ENCODE peak calls at places on chromosomes 16 and 17, in six cellular contexts. V, W, Z, X, U and E are unnamed samples. For H3K4me1, the result is how much of the 10 kb centered on the place peaks cover.

GRCh38 chr17:4945176-4945943 is 3.0 kb downstream of the PFN1 start:
- DNase-seq in X (no peak), Z (peak), W (peak), U (peak), V (peak), E (peak)

GRCh38 chr17:43976956-43977837 is 23.5 kb upstream of the PYY start:
- DNase-seq in X (no peak), Z (no peak), V (no peak), W (no peak), U (no peak), E (no peak)

GRCh38 chr17:6170349-6170748 is 100.2 kb downstream of the WSCD1 start:
- DNase-seq in V (no peak), U (no peak), W (no peak), Z (no peak), X (no peak), E (no peak)

GRCh38 chr17:62781826-62782225 is 26.3 kb downstream of the MARCHF10 start:
- DNase-seq in Z (no peak), U (peak), V (peak), X (no peak), W (no peak), E (no peak)

GRCh38 chr17:76018340-76018680 is 8.8 kb downstream of the EVPL start:
- DNase-seq in W (no peak), U (no peak), V (no peak), Z (no peak), X (no peak), E (no peak)

GRCh38 chr17:6178959-6179358 is 108.8 kb downstream of the WSCD1 start:
- DNase-seq in V (no peak), Z (no peak), W (no peak), X (no peak), U (peak), E (no peak)

GRCh38 chr17:38706625-38707298 is 1.7 kb downstream of the MLLT6 start:
- DNase-seq in W (no peak), U (no peak), X (peak), V (peak), Z (no peak), E (peak)

GRCh38 chr16:50858877-50859627 is 117.2 kb downstream of the CYLD start:
- DNase-seq in Z (no peak), U (no peak), X (no peak), V (no peak), W (no peak), E (no peak)

GRCh38 chr17:63458478-63458877 is 12.4 kb upstream of the CYB561 start:
- DNase-seq in W (no peak), Z (no peak), X (peak), U (no peak), V (no peak), E (no peak)

GRCh38 chr17:72092710-72093322 is 28.0 kb upstream of the SOX9 start:
- DNase-seq in W (no peak), U (no peak), V (no peak), X (no peak), Z (peak), E (no peak)

GRCh38 chr17:4444782-4445473 is 11.2 kb downstream of the SPNS3 start:
- DNase-seq in X (no peak), W (no peak), U (peak), Z (peak), V (no peak), E (no peak)

GRCh38 chr17:72996791-72997190 is 95.7 kb downstream of the SLC39A11 start:
- DNase-seq in Z (no peak), V (no peak), X (no peak), W (no peak), U (no peak), E (no peak)

GRCh38 chr16:57867000-57867561 is 64.8 kb upstream of the KIFC3 start:
- DNase-seq in V (no peak), U (no peak), X (no peak), W (no peak), Z (no peak), E (no peak)

GRCh38 chr16:78551487-78552085 is 452.1 kb downstream of the WWOX start:
- DNase-seq in X (peak), Z (no peak), U (no peak), W (no peak), V (no peak), E (no peak)

GRCh38 chr17:74552037-74552436 is 6.1 kb upstream of the CD300C start:
- DNase-seq in Z (no peak), W (no peak), U (no peak), X (no peak), V (no peak), E (no peak)

GRCh38 chr16:13883881-13884280 is 36.1 kb upstream of the ERCC4 start:
- DNase-seq in X (no peak), V (no peak), W (no peak), U (no peak), Z (no peak), E (no peak)

GRCh38 chr17:39739885-39740356 is 2.2 kb downstream of the GRB7 start:
- DNase-seq in U (no peak), V (no peak), W (no peak), Z (no peak), X (peak), E (no peak)

GRCh38 chr16:74226361-74226979 is 70.1 kb upstream of the PSMD7 start:
- DNase-seq in Z (no peak), W (no peak), U (peak), V (peak), X (peak), E (no peak)

GRCh38 chr16:87291944-87292343 is 25.2 kb downstream of the C16orf95 start:
- DNase-seq in Z (no peak), V (no peak), W (no peak), X (no peak), U (no peak), E (no peak)

GRCh38 chr16:76195648-76196047 is 81.6 kb upstream of the CNTNAP4 start:
- DNase-seq in V (no peak), Z (no peak), X (no peak), U (no peak), W (no peak), E (no peak)

GRCh38 chr16:67865318-67865717 is 7.5 kb upstream of the EDC4 start:
- DNase-seq in Z (no peak), X (peak), W (no peak), U (peak), V (peak), E (no peak)

GRCh38 chr16:4345439-4346204 is 5.5 kb downstream of the PAM16 start:
- DNase-seq in V (peak), W (no peak), Z (peak), U (no peak), X (no peak), E (no peak)

GRCh38 chr16:67481561-67482259 is 753 bp upstream of the ATP6V0D1 start:
- DNase-seq in Z (peak), U (peak), W (peak), X (no peak), V (no peak), E (peak)

GRCh38 chr17:2924211-2924610 is 128.0 kb downstream of the RAP1GAP2 start:
- DNase-seq in U (peak), X (peak), W (no peak), Z (no peak), V (no peak), E (no peak)

GRCh38 chr17:42112552-42113176 is at the start of gene DHX58:
- DNase-seq in W (peak), X (no peak), Z (peak), V (peak), U (peak), E (peak)

GRCh38 chr17:49582789-49583188 is 7.1 kb downstream of the NXPH3 start:
- DNase-seq in X (no peak), U (no peak), W (no peak), Z (no peak), V (no peak), E (no peak)

GRCh38 chr16:84121007-84121406 is 4.3 kb upstream of the MBTPS1 start:
- DNase-seq in X (no peak), W (no peak), Z (no peak), V (no peak), U (no peak), E (no peak)

GRCh38 chr17:57542518-57542917 is 202.6 kb downstream of the CCDC182 start:
- DNase-seq in X (no peak), Z (no peak), V (no peak), W (no peak), U (no peak), E (no peak)

GRCh38 chr17:77322534-77323412 is 182.0 kb downstream of the SEC14L1 start:
- DNase-seq in Z (peak), V (peak), W (peak), X (peak), U (peak), E (no peak)

GRCh38 chr16:74731853-74732477 is 31.3 kb upstream of the MLKL start:
- DNase-seq in U (no peak), V (no peak), Z (no peak), W (no peak), X (no peak), E (no peak)

GRCh38 chr16:14062261-14062660 is 8.9 kb upstream of the MRTFB start:
- DNase-seq in Z (no peak), V (no peak), X (no peak), W (no peak), U (no peak), E (no peak)

GRCh38 chr17:79799538-79800324 is 2.9 kb upstream of the CBX8 start:
- DNase-seq in X (peak), U (no peak), V (no peak), W (no peak), Z (no peak), E (no peak)

GRCh38 chr17:79797492-79798295 is 817 bp upstream of the CBX8 start:
- DNase-seq in X (peak), U (no peak), Z (no peak), V (no peak), W (peak), E (no peak)

GRCh38 chr17:79799174-79799537 is 2.3 kb upstream of the CBX8 start:
- DNase-seq in X (peak), W (no peak), U (no peak), V (no peak), Z (no peak), E (no peak)

GRCh38 chr17:79796570-79797491 is at the start of gene CBX8:
- DNase-seq in W (peak), Z (peak), X (peak), U (peak), V (peak), E (peak)

GRCh38 chr17:79798296-79799173 is 1.7 kb upstream of the CBX8 start:
- DNase-seq in Z (no peak), V (no peak), U (no peak), X (peak), W (no peak), E (no peak)
- H3K4me1 ChIP-seq in Z (under half), V (half or more), U (under half), X (under half), W (under half), E (half or more)

DNA sequence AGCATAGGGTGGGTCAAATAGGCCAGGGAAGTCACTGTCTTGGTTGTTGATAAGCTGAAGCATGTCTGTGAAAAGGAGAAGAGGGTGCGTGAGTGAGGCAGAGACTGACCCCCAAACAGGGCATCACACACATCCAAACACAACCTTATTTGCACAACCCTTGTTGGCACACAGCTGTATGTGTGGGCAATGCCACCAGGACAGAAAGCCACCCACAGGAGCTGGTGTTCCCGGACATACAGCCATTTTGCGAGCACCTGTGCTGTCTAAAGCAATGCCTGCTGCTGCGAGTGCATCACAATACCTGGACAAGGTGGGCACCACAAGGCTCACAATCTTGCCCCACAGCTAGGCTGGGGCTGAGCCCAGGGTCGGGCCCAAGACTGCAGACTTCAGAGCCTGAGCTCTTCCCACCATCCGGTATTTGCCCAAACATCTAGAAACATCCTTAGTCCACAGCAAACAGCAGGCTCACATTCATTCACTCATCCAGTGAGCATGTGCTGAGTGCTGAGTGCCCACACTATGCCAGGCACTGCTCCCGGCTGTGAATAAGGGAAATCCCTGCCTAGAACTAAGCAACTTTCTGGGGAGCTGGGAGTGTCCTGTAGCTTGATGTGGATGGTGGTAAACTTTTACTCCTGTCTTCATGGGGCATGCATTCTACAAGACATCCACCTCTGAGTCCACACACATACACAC is 16.2 kb downstream of the SREBF1 start:
- DNase-seq in W (no peak), X (no peak), V (peak), U (no peak), Z (no peak), E (no peak)
- H3K27ac ChIP-seq in W (no peak), X (no peak), V (no peak), U (no peak), Z (no peak), E (no peak)

DNA sequence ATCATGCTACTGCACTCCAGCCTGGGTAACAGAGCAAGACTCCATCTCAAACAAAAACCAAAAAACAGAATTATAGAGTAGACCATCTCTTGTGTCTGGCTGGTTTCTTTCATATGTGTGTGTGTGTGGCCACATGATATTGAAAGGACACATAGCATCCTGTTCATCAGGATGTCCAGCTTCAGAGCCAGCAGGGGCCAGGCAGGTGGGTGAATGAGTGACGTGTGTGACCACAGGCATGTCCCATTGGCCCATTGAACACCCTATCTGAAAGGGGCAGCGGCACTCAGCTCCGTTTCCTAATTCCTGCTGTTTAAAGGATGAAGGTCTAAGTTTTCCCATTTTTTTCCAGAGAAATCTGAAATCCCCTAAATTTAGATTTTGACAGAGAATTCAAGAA is 174.2 kb downstream of the PRKCB start:
- DNase-seq in V (no peak), X (no peak), U (no peak), W (no peak), Z (no peak), E (no peak)
- H3K4me1 ChIP-seq in V (under half), X (under half), U (under half), W (under half), Z (under half), E (under half)

DNA sequence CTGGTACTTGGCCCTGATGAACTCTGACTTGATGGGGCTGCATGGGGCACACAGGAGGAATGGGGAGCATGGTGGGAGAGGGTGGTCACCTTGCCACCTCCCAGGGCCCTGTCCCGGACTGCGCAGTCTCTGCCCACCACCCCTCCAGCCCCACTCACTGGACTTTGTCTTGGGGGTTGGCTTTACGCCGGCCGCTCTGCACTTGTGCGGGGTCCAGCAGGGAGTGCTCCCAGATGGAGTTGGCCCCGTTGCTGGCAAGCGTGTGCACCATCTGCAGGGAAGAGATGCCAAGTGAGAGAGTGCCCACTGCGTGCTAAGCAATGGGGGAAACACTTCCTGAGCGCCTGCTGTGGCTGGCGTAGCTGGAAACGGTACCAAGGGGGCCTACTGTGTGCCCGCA is 6.7 kb downstream of the GIT1 start:
- DNase-seq in U (no peak), W (no peak), V (no peak), X (no peak), Z (peak), E (no peak)
- H3K27ac ChIP-seq in U (no peak), W (no peak), V (no peak), X (no peak), Z (no peak), E (no peak)

DNA sequence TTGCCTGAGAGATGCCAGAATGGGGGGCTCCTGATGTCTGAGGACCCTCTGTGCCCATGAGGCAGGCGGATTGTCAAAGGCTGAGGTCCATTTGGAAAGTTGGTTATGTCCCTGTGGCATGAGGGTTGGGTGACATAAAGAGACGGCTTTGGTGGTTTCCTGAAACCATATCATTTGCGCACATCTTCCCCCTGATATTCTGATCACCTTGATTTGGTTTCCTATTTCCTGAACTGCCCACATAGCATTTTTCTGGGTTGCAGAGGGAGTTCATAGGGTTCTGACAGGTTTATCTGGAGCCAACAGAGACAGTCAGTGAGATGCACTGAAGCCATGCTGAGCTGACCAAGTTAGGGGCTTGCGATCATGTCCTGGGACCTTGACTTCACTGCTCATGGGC is 15.7 kb upstream of the RNF222 start:
- DNase-seq in W (no peak), Z (no peak), U (no peak), V (no peak), X (no peak), E (no peak)
- H3K4me1 ChIP-seq in W (under half), Z (under half), U (under half), V (under half), X (under half), E (under half)

GRCh38 chr17:78360371-78361226 is 722 bp upstream of the SOCS3 start:
- DNase-seq in X (peak), W (peak), U (peak), V (peak), Z (peak), E (peak)

GRCh38 chr17:78362671-78363070 is 2.8 kb upstream of the SOCS3 start:
- DNase-seq in X (no peak), W (no peak), U (no peak), Z (no peak), V (no peak), E (no peak)

GRCh38 chr17:78362232-78362631 is 2.4 kb upstream of the SOCS3 start:
- DNase-seq in V (no peak), U (no peak), Z (no peak), W (no peak), X (no peak), E (no peak)

GRCh38 chr17:78359936-78360370 is at the start of gene SOCS3:
- DNase-seq in V (peak), U (peak), W (peak), Z (peak), X (peak), E (peak)

GRCh38 chr17:78361227-78361683 is 1.4 kb upstream of the SOCS3 start:
- DNase-seq in V (no peak), U (no peak), W (no peak), Z (no peak), X (no peak), E (no peak)
- H3K27ac ChIP-seq in V (no peak), U (peak), W (peak), Z (no peak), X (no peak), E (no peak)